ENCODE peak calls at places on chromosome 2, in seven cellular contexts. One of them, this sample, is unnamed.
A peak's percentile ranks its signal among the peaks of the same experiment; 100 is the strongest.

GRCh38 chr2:16226942-16227664 is 286.8 kb downstream of the MYCN start:
- DNase-seq in stimulated activated CD4-positive, alpha-beta T cell treated with anti-CD3 and anti-CD28 coated beads, Interleukin-1b, Interleukin-23, amount 100 ng/mL, for 1 hour: no peak
- DNase-seq in glutamatergic neuron: no peak
- DNase-seq in choroid plexus epithelial cell: no peak
- DNase-seq in upper lobe of left lung: peak; percentile 33
- DNase-seq in bronchial epithelial cell: no peak
- DNase-seq in esophagus muscularis mucosa: no peak
- DNase-seq in this sample: no peak

GRCh38 chr2:54388093-54388492 is 68.0 kb upstream of the SPTBN1 start:
- DNase-seq in upper lobe of left lung: no peak
- DNase-seq in bronchial epithelial cell: no peak
- DNase-seq in esophagus muscularis mucosa: no peak
- DNase-seq in glutamatergic neuron: no peak
- DNase-seq in stimulated activated CD4-positive, alpha-beta T cell treated with anti-CD3 and anti-CD28 coated beads, Interleukin-1b, Interleukin-23, amount 100 ng/mL, for 1 hour: no peak
- DNase-seq in choroid plexus epithelial cell: no peak
- DNase-seq in this sample: no peak

GRCh38 chr2:135839713-135840112 is 2.7 kb upstream of the LCT start:
- DNase-seq in bronchial epithelial cell: no peak
- DNase-seq in upper lobe of left lung: no peak
- DNase-seq in glutamatergic neuron: no peak
- DNase-seq in choroid plexus epithelial cell: peak; percentile 94
- DNase-seq in stimulated activated CD4-positive, alpha-beta T cell treated with anti-CD3 and anti-CD28 coated beads, Interleukin-1b, Interleukin-23, amount 100 ng/mL, for 1 hour: no peak
- DNase-seq in esophagus muscularis mucosa: peak; percentile 39
- DNase-seq in this sample: peak; percentile 93

GRCh38 chr2:231369580-231370428 is 25.7 kb upstream of the B3GNT7 start:
- DNase-seq in esophagus muscularis mucosa: no peak
- DNase-seq in upper lobe of left lung: peak; percentile 82
- DNase-seq in glutamatergic neuron: no peak
- DNase-seq in stimulated activated CD4-positive, alpha-beta T cell treated with anti-CD3 and anti-CD28 coated beads, Interleukin-1b, Interleukin-23, amount 100 ng/mL, for 1 hour: no peak
- DNase-seq in choroid plexus epithelial cell: no peak
- DNase-seq in bronchial epithelial cell: no peak
- DNase-seq in this sample: no peak

GRCh38 chr2:106296182-106296815 is 102.2 kb upstream of the UXS1 start:
- DNase-seq in esophagus muscularis mucosa: peak; percentile 53
- DNase-seq in bronchial epithelial cell: no peak
- DNase-seq in choroid plexus epithelial cell: no peak
- DNase-seq in upper lobe of left lung: no peak
- DNase-seq in stimulated activated CD4-positive, alpha-beta T cell treated with anti-CD3 and anti-CD28 coated beads, Interleukin-1b, Interleukin-23, amount 100 ng/mL, for 1 hour: no peak
- DNase-seq in glutamatergic neuron: no peak
- DNase-seq in this sample: no peak

GRCh38 chr2:16900405-16901025 is 234.9 kb upstream of the CYRIA start:
- DNase-seq in stimulated activated CD4-positive, alpha-beta T cell treated with anti-CD3 and anti-CD28 coated beads, Interleukin-1b, Interleukin-23, amount 100 ng/mL, for 1 hour: no peak
- DNase-seq in esophagus muscularis mucosa: no peak
- DNase-seq in glutamatergic neuron: peak; percentile 30
- DNase-seq in bronchial epithelial cell: peak; percentile 65
- DNase-seq in upper lobe of left lung: no peak
- DNase-seq in choroid plexus epithelial cell: peak; percentile 30
- DNase-seq in this sample: no peak

GRCh38 chr2:227188292-227188691 is 23.9 kb downstream of the COL4A3 start:
- DNase-seq in bronchial epithelial cell: peak; percentile 49
- DNase-seq in stimulated activated CD4-positive, alpha-beta T cell treated with anti-CD3 and anti-CD28 coated beads, Interleukin-1b, Interleukin-23, amount 100 ng/mL, for 1 hour: no peak
- DNase-seq in choroid plexus epithelial cell: peak; percentile 80
- DNase-seq in upper lobe of left lung: no peak
- DNase-seq in esophagus muscularis mucosa: peak; percentile 34
- DNase-seq in glutamatergic neuron: no peak
- DNase-seq in this sample: peak; percentile 79

GRCh38 chr2:81283081-81283480 is 978.5 kb upstream of the LRRTM1 start:
- DNase-seq in stimulated activated CD4-positive, alpha-beta T cell treated with anti-CD3 and anti-CD28 coated beads, Interleukin-1b, Interleukin-23, amount 100 ng/mL, for 1 hour: no peak
- DNase-seq in choroid plexus epithelial cell: no peak
- DNase-seq in glutamatergic neuron: no peak
- DNase-seq in esophagus muscularis mucosa: no peak
- DNase-seq in upper lobe of left lung: no peak
- DNase-seq in bronchial epithelial cell: no peak
- DNase-seq in this sample: no peak

GRCh38 chr2:84701880-84702279 is 179.0 kb downstream of the TRABD2A start:
- DNase-seq in upper lobe of left lung: no peak
- DNase-seq in glutamatergic neuron: no peak
- DNase-seq in choroid plexus epithelial cell: peak; percentile 88
- DNase-seq in bronchial epithelial cell: peak; percentile 70
- DNase-seq in esophagus muscularis mucosa: no peak
- DNase-seq in stimulated activated CD4-positive, alpha-beta T cell treated with anti-CD3 and anti-CD28 coated beads, Interleukin-1b, Interleukin-23, amount 100 ng/mL, for 1 hour: no peak
- DNase-seq in this sample: peak; percentile 94

GRCh38 chr2:241037498-241037897 is 39.1 kb downstream of the SNED1 start:
- DNase-seq in esophagus muscularis mucosa: no peak
- DNase-seq in choroid plexus epithelial cell: no peak
- DNase-seq in upper lobe of left lung: no peak
- DNase-seq in stimulated activated CD4-positive, alpha-beta T cell treated with anti-CD3 and anti-CD28 coated beads, Interleukin-1b, Interleukin-23, amount 100 ng/mL, for 1 hour: no peak
- DNase-seq in bronchial epithelial cell: no peak
- DNase-seq in glutamatergic neuron: no peak
- DNase-seq in this sample: no peak

GRCh38 chr2:174970092-174970491 is 35.1 kb downstream of the CHN1 start:
- DNase-seq in stimulated activated CD4-positive, alpha-beta T cell treated with anti-CD3 and anti-CD28 coated beads, Interleukin-1b, Interleukin-23, amount 100 ng/mL, for 1 hour: no peak
- DNase-seq in glutamatergic neuron: no peak
- DNase-seq in upper lobe of left lung: no peak
- DNase-seq in esophagus muscularis mucosa: no peak
- DNase-seq in bronchial epithelial cell: peak; percentile 54
- DNase-seq in choroid plexus epithelial cell: peak; percentile 53
- DNase-seq in this sample: no peak

GRCh38 chr2:226691265-226691664 is 108.4 kb downstream of the IRS1 start:
- DNase-seq in glutamatergic neuron: no peak
- DNase-seq in upper lobe of left lung: no peak
- DNase-seq in stimulated activated CD4-positive, alpha-beta T cell treated with anti-CD3 and anti-CD28 coated beads, Interleukin-1b, Interleukin-23, amount 100 ng/mL, for 1 hour: no peak
- DNase-seq in bronchial epithelial cell: peak; percentile 88
- DNase-seq in choroid plexus epithelial cell: peak; percentile 71
- DNase-seq in esophagus muscularis mucosa: no peak
- DNase-seq in this sample: no peak